ENCODE peak calls at places on chromosomes 11 and 22, in four cellular contexts. P is K562, M is WTC11, S is H1. D is an unnamed sample.

GRCh38 chr11:86209806-86210657 is 34.5 kb upstream of the EED start:
- DNase-seq in P (no peak), M (no peak), S (no peak), D (no peak)

GRCh38 chr22:49995059-49995412 is 17.5 kb downstream of the IL17REL start:
- DNase-seq in P (no peak), M (no peak), S (no peak), D (peak)

GRCh38 chr22:19919701-19920363 is 21.7 kb upstream of the COMT start:
- DNase-seq in P (no peak), M (no peak), S (no peak), D (no peak)

GRCh38 chr22:39428597-39429071 is 28.2 kb upstream of the MGAT3 start:
- DNase-seq in P (peak), M (peak), S (peak), D (no peak)

GRCh38 chr11:106988151-106988806 is 30.0 kb downstream of the GUCY1A2 start:
- DNase-seq in P (no peak), M (no peak), S (no peak), D (no peak)

GRCh38 chr11:132158091-132158490 is 787.7 kb downstream of the NTM start:
- DNase-seq in P (no peak), M (peak), S (peak), D (no peak)

GRCh38 chr11:61888043-61888442 is 3.3 kb downstream of the FADS3 start:
- DNase-seq in P (no peak), M (no peak), S (no peak), D (no peak)

GRCh38 chr11:104191124-104191523 is 27.2 kb upstream of the PDGFD start:
- DNase-seq in P (no peak), M (no peak), S (no peak), D (no peak)

GRCh38 chr11:15107730-15108515 is 6.8 kb upstream of the INSC start:
- DNase-seq in P (no peak), M (no peak), S (no peak), D (no peak)

GRCh38 chr22:46028069-46028991 is 51.4 kb upstream of the WNT7B start:
- DNase-seq in P (no peak), M (peak), S (no peak), D (no peak)

GRCh38 chr11:86160546-86161149 is 83.9 kb upstream of the EED start:
- DNase-seq in P (no peak), M (no peak), S (no peak), D (no peak)

GRCh38 chr11:72722050-72722748 is 30.0 kb downstream of the ARAP1 start:
- DNase-seq in P (peak), M (peak), S (no peak), D (peak)

GRCh38 chr11:2222479-2222878 is 47.9 kb downstream of the ASCL2 start:
- DNase-seq in P (no peak), M (no peak), S (no peak), D (no peak)

GRCh38 chr11:611001-611996 is 4.5 kb downstream of the IRF7 start:
- DNase-seq in P (no peak), M (no peak), S (no peak), D (no peak)

GRCh38 chr22:27460596-27461347 is 340.8 kb downstream of the MN1 start:
- DNase-seq in P (no peak), M (no peak), S (no peak), D (no peak)

GRCh38 chr11:45343988-45344387 is 57.8 kb upstream of the SYT13 start:
- DNase-seq in P (no peak), M (no peak), S (no peak), D (no peak)

GRCh38 chr11:72235351-72236057 is 8.5 kb downstream of the PHOX2A start:
- DNase-seq in P (no peak), M (no peak), S (no peak), D (peak)

GRCh38 chr11:89168396-89168795 is 9.3 kb upstream of the TYR start:
- DNase-seq in P (no peak), M (no peak), S (no peak), D (no peak)

GRCh38 chr11:84261707-84262106 is 975.5 kb upstream of the CCDC90B start:
- DNase-seq in P (no peak), M (peak), S (peak), D (peak)

GRCh38 chr11:114782650-114783310 is 104.5 kb downstream of the NXPE2 start:
- DNase-seq in P (no peak), M (no peak), S (no peak), D (no peak)

GRCh38 chr11:134730096-134730495 is 318.1 kb upstream of the B3GAT1 start:
- DNase-seq in P (no peak), M (no peak), S (no peak), D (no peak)

GRCh38 chr11:131506376-131506775 is 136.0 kb downstream of the NTM start:
- DNase-seq in P (no peak), M (no peak), S (no peak), D (no peak)

GRCh38 chr11:36162909-36163434 is 126.3 kb downstream of the COMMD9 start:
- DNase-seq in P (no peak), M (no peak), S (no peak), D (peak)

GRCh38 chr11:102318469-102318868 is 1.2 kb downstream of the BIRC3 start:
- DNase-seq in P (no peak), M (no peak), S (no peak), D (no peak)

GRCh38 chr22:36472689-36473088 is 8.8 kb downstream of the TXN2 start:
- DNase-seq in P (no peak), M (no peak), S (no peak), D (no peak)

GRCh38 chr22:36470162-36470993 is 11.1 kb downstream of the TXN2 start:
- DNase-seq in P (peak), M (peak), S (peak), D (peak)

GRCh38 chr22:36469094-36469710 is 12.2 kb downstream of the TXN2 start:
- DNase-seq in P (no peak), M (no peak), S (no peak), D (no peak)

GRCh38 chr22:36471341-36471821 is 10.1 kb downstream of the TXN2 start:
- DNase-seq in P (no peak), M (no peak), S (no peak), D (no peak)

DNA sequence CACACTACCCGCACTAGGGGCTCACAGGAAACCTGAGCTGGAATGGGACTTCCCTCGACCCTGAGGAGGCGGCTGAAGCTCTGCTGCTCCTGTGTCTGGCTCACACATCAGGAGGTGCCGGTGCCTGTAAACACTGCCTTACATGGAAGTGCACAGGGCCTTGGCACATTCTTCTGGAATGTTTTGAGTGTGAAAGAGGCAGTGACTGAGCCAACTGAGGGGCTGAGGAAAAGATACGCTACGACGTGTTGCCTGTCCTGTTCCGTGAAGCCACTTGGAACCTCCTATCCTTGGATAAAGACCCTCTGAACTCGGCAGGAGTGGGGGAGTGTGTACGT is 10.5 kb downstream of the TXN2 start:
- DNase-seq in P (no peak), M (no peak), S (no peak), D (no peak)
- TF ChIP-seq TEAD4 in P (no peak), M (no peak), S (no peak), D (no peak)

GRCh38 chr11:120031612-120032600 is 106.0 kb downstream of the TRIM29 start:
- DNase-seq in P (no peak), M (no peak), S (no peak), D (no peak)

GRCh38 chr11:120029321-120029720 is 108.6 kb downstream of the TRIM29 start:
- DNase-seq in P (no peak), M (no peak), S (no peak), D (no peak)

GRCh38 chr11:120032766-120033390 is 105.0 kb downstream of the TRIM29 start:
- DNase-seq in P (no peak), M (no peak), S (no peak), D (peak)

GRCh38 chr11:120030411-120030810 is 107.5 kb downstream of the TRIM29 start:
- DNase-seq in P (no peak), M (no peak), S (no peak), D (no peak)

GRCh38 chr11:120031156-120031555 is 106.8 kb downstream of the TRIM29 start:
- DNase-seq in P (no peak), M (no peak), S (no peak), D (no peak)
- TF ChIP-seq TEAD4 in P (no peak), M (no peak), S (no peak), D (no peak)

GRCh38 chr11:20443596-20443995 is 56.1 kb downstream of the PRMT3 start:
- DNase-seq in P (no peak), M (no peak), S (no peak), D (peak)
- TF ChIP-seq TEAD4 in P (no peak), M (no peak), S (no peak), D (no peak)

GRCh38 chr11:48169706-48170105 is 46.9 kb upstream of the OR4B1 start:
- DNase-seq in P (no peak), M (no peak), S (no peak), D (no peak)

GRCh38 chr11:48170840-48171233 is 45.8 kb upstream of the OR4B1 start:
- DNase-seq in P (no peak), M (no peak), S (no peak), D (no peak)

GRCh38 chr11:48169259-48169658 is 47.4 kb upstream of the OR4B1 start:
- DNase-seq in P (no peak), M (no peak), S (no peak), D (no peak)

GRCh38 chr11:48170176-48170839 is 46.3 kb upstream of the OR4B1 start:
- DNase-seq in P (no peak), M (no peak), S (no peak), D (no peak)

DNA sequence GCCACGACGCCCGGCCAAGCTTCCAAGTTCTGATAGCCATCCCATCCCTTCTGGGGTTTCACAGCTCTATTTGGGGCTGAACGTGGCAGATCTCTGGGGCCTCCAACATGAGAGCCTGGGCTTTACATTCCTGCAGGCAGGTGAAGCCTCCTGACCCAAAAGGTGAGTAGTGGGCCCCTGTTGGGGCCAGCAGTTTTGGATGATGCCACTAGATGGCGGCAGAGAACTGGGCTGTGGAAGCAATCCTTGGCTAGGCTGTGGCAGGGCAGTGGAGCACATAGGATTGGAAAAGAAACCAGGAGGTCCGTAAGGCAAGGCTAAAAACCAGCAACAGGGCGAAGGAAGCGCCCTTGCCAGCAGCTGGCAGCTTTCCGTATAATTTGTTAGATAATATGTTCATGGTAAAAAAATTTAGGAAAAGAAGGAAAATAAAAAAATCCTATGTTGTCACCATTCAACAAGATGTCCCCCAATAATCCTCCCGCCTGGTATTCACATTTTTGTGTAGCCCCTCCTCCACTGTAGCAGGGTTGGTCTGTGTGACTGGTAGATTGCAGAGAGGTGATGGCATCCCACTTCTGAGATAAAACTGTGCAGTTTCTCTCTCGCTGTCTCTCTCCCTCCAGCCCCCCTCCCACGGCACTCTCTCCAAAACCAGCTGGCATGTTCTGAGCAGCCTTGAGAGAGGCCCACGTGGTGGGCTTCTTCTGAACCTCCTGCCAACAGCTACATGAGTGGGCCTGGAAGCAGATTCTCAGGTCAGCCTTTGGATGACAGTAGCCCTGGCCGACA is 43.6 kb upstream of the OR4B1 start:
- DNase-seq in P (peak), M (peak), S (peak), D (peak)
- TF ChIP-seq TEAD4 in P (no peak), M (no peak), S (peak), D (no peak)

GRCh38 chr11:33272338-33273107 is 15.3 kb downstream of the HIPK3 start:
- DNase-seq in P (no peak), M (no peak), S (no peak), D (no peak)

GRCh38 chr11:33266418-33267215 is 9.4 kb downstream of the HIPK3 start:
- DNase-seq in P (no peak), M (no peak), S (no peak), D (no peak)

GRCh38 chr11:33269822-33270221 is 12.6 kb downstream of the HIPK3 start:
- DNase-seq in P (no peak), M (no peak), S (no peak), D (no peak)

GRCh38 chr11:33264926-33265325 is 7.7 kb downstream of the HIPK3 start:
- DNase-seq in P (no peak), M (no peak), S (no peak), D (no peak)

GRCh38 chr11:33268945-33269567 is 11.9 kb downstream of the HIPK3 start:
- DNase-seq in P (no peak), M (no peak), S (no peak), D (no peak)
- TF ChIP-seq TEAD4 in P (no peak), M (no peak), S (no peak), D (no peak)

GRCh38 chr11:123594921-123595320 is 59.5 kb downstream of the SCN3B start:
- DNase-seq in P (no peak), M (no peak), S (no peak), D (no peak)

GRCh38 chr11:123597859-123598258 is 56.6 kb downstream of the SCN3B start:
- DNase-seq in P (no peak), M (no peak), S (no peak), D (no peak)

GRCh38 chr11:123593570-123593969 is 60.9 kb downstream of the SCN3B start:
- DNase-seq in P (no peak), M (no peak), S (no peak), D (no peak)

GRCh38 chr11:123590296-123590912 is 64.0 kb downstream of the SCN3B start:
- DNase-seq in P (no peak), M (no peak), S (no peak), D (no peak)

GRCh38 chr11:123594188-123594901 is 60.1 kb downstream of the SCN3B start:
- DNase-seq in P (no peak), M (no peak), S (no peak), D (no peak)
- TF ChIP-seq TEAD4 in P (no peak), M (no peak), S (no peak), D (no peak)

GRCh38 chr11:12232819-12233601 is 122.6 kb downstream of the MICAL2 start:
- DNase-seq in P (no peak), M (no peak), S (no peak), D (no peak)
- TF ChIP-seq TEAD4 in P (no peak), M (no peak), S (no peak), D (peak)

GRCh38 chr22:48187272-48187855 is 1424.9 kb downstream of the TBC1D22A start:
- DNase-seq in P (no peak), M (no peak), S (no peak), D (no peak)
- TF ChIP-seq TEAD4 in P (no peak), M (no peak), S (no peak), D (no peak)

D was measured in SK-N-SH.